ENCODE peak calls at places on chromosomes 5 and 9, in four cellular contexts. E is GM12878, D is HepG2, V is K562. O is an unnamed sample.

GRCh38 chr5:180140627-180141006 is 68.4 kb downstream of the RASGEF1C start:
- DNase-seq in E (no peak), D (no peak), V (no peak), O (no peak)

GRCh38 chr5:38845555-38846378 is at the start of gene OSMR:
- DNase-seq in E (no peak), D (peak), V (peak), O (peak)

GRCh38 chr5:123496892-123497291 is 15.1 kb upstream of the CSNK1G3 start:
- DNase-seq in E (no peak), D (no peak), V (no peak), O (no peak)

GRCh38 chr5:125140855-125141254 is 394.4 kb upstream of the ZNF608 start:
- DNase-seq in E (no peak), D (peak), V (no peak), O (no peak)

GRCh38 chr5:77152441-77152840 is 58.0 kb upstream of the PDE8B start:
- DNase-seq in E (no peak), D (no peak), V (no peak), O (no peak)

GRCh38 chr9:33466565-33467495 is 6.9 kb downstream of the NOL6 start:
- DNase-seq in E (no peak), D (peak), V (peak), O (peak)

GRCh38 chr9:786405-786804 is 55.1 kb upstream of the DMRT1 start:
- DNase-seq in E (no peak), D (peak), V (no peak), O (no peak)

GRCh38 chr5:90590170-90590569 is 31.6 kb downstream of the ADGRV1 start:
- DNase-seq in E (no peak), D (no peak), V (no peak), O (no peak)

GRCh38 chr9:38435526-38435925 is 11.3 kb upstream of the IGFBPL1 start:
- DNase-seq in E (no peak), D (no peak), V (no peak), O (no peak)

GRCh38 chr9:109483771-109484442 is 14.2 kb downstream of the PTPN3 start:
- DNase-seq in E (no peak), D (no peak), V (no peak), O (no peak)

GRCh38 chr9:2526071-2526862 is 95.3 kb upstream of the VLDLR start:
- DNase-seq in E (no peak), D (no peak), V (no peak), O (no peak)

GRCh38 chr9:94112716-94113465 is 28.6 kb downstream of the PTPDC1 start:
- DNase-seq in E (no peak), D (no peak), V (peak), O (no peak)

GRCh38 chr9:94110821-94111252 is 26.6 kb downstream of the PTPDC1 start:
- DNase-seq in E (no peak), D (no peak), V (peak), O (no peak)

GRCh38 chr9:94108584-94108983 is 24.3 kb downstream of the PTPDC1 start:
- DNase-seq in E (no peak), D (no peak), V (no peak), O (no peak)

GRCh38 chr9:94111446-94111845 is 27.2 kb downstream of the PTPDC1 start:
- DNase-seq in E (no peak), D (no peak), V (no peak), O (no peak)
- TF ChIP-seq MAX in E (no peak), D (no peak), V (no peak), O (no peak)

GRCh38 chr5:98793223-98793622 is 19.8 kb downstream of the RGMB start:
- DNase-seq in E (no peak), D (no peak), V (no peak), O (no peak)

GRCh38 chr5:98794001-98794400 is 20.5 kb downstream of the RGMB start:
- DNase-seq in E (no peak), D (no peak), V (no peak), O (no peak)

GRCh38 chr5:98794414-98795080 is 21.1 kb downstream of the RGMB start:
- DNase-seq in E (no peak), D (no peak), V (no peak), O (no peak)

GRCh38 chr5:98791110-98791509 is 17.6 kb downstream of the RGMB start:
- DNase-seq in E (no peak), D (no peak), V (no peak), O (no peak)

DNA sequence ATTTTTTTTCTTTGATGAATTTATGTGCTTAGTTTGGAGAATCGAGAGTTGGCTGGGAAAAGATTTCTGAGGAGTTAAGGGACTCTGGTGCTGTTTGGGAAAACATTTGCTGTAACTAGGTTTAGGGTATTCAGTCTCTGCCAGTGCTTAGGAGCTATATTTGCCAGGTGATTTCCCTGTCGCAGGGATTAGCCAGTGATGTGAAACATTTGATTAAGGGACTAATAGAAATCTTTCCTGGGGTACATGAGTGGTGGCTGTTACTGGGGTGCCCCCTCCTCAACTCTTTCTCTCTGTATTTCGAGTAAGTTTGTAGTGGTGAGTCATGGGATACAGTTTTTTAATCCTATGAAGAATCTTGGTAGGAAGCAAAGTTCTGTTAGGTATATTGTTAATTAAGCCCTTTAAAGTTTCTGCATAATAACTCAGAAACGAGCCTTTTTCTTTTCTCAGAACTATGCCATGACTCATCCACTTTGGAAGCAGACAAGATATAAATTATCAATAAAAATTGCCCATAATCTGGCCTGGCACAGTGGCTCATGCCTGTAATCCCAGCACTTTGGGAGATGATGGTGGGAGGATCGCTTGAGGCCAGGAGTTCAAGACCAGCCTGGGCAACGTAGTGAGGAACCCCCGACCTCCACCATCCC is 18.6 kb downstream of the RGMB start:
- DNase-seq in E (no peak), D (no peak), V (no peak), O (no peak)
- TF ChIP-seq USF2 in E (no peak), D (no peak), V (no peak), O (no peak)

DNA sequence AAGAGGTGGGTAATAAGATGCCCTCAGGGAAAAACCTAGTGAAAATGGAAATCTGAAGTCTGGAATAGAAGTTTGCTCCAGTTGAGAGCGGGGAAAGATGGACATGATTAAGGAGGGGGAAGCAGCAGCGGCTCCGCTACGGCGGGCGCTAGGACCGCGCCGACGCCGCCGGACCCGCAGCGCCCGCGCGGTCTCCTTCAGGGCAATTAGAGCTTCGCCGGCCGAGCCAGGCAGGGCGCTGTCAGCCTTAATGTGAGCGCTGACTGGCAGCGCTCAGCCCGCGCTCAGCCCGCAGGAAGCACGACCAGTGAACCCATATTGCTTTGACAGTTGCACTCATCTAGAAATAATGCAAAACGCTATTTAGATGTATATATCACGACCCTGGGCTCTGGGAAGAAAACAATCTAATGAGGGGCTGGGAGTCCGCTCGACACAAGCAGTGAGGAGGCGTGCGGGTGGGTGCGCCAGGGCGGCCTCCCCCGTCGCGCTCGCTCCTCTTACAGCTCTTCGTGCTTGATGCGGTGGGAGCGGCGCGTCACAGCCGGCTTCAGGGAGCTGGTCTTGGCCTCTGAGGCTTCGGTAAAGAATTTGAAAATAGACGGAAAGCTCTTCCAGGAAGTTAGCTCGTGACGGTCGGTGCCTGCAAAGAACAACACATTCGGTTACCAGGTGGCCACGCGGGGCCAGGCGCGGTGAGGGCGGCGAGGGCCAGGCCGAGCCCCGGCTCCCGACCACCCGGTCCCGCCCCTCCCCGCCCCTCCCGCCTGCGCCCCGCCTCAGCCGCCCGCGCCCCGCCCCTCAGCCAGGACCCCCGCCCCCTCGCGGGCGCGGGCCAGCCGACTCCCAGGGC is 37.7 kb downstream of the NR2F1 start:
- DNase-seq in E (no peak), D (peak), V (no peak), O (peak)
- TF ChIP-seq CBFB in E (no peak), D (peak), V (no peak), O (no peak)

GRCh38 chr9:77597057-77597456 is 51.1 kb downstream of the GNA14 start:
- DNase-seq in E (no peak), D (no peak), V (no peak), O (no peak)

GRCh38 chr9:77595426-77596051 is 52.6 kb downstream of the GNA14 start:
- DNase-seq in E (no peak), D (no peak), V (no peak), O (no peak)

GRCh38 chr9:77594963-77595362 is 53.2 kb downstream of the GNA14 start:
- DNase-seq in E (no peak), D (no peak), V (no peak), O (no peak)

GRCh38 chr9:77589046-77589795 is 58.9 kb downstream of the GNA14 start:
- DNase-seq in E (no peak), D (no peak), V (no peak), O (no peak)

DNA sequence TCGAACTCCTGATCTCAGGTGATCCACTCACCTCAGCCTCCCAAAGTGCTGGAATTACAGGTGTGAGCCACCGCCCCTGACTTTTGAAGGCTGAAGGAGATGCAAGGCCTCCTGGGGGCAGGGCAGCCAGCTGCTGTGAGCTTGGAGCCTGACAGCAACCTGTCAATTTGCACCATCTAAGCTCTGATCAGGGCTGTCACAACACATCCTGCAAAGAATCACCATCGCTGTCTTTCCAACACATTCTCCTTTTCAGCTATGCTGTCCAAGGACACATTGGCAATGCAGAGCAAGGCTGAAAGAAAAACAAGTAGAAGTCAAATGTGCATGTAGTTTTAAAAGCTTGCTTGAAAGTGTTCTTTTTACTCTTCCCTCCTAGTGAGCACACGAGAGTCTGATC is 54.6 kb downstream of the GNA14 start:
- DNase-seq in E (no peak), D (no peak), V (no peak), O (no peak)
- TF ChIP-seq MAX in E (no peak), D (no peak), V (no peak), O (no peak)

DNA sequence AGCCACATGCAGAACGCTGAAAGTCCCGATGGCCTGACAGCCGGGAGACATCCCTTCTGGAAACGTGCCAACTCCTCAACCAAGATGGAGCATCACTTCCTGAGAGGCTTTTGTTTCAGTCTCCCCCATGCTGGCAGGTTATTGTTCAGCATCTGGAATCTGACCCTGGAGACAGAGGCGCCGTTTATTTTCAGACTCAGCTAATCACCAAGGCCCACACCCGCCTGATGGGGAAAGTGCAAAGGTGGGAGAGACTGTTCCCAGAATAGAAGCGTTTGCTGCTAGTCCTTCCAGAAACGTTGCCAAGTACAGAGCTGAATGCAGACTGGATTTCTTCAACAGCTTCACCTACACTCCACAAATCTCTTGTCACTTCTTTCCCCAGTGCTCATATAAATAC is 41.8 kb upstream of the S1PR3 start:
- DNase-seq in E (no peak), D (no peak), V (peak), O (no peak)
- TF ChIP-seq USF2 in E (no peak), D (no peak), V (no peak), O (no peak)

GRCh38 chr9:107248714-107249113 is 34.4 kb upstream of the RAD23B start:
- DNase-seq in E (no peak), D (no peak), V (no peak), O (no peak)

GRCh38 chr9:107249131-107249533 is 33.9 kb upstream of the RAD23B start:
- DNase-seq in E (no peak), D (peak), V (no peak), O (peak)

GRCh38 chr9:107246259-107247254 is 36.5 kb upstream of the RAD23B start:
- DNase-seq in E (no peak), D (no peak), V (peak), O (peak)

GRCh38 chr9:107251756-107252322 is 31.2 kb upstream of the RAD23B start:
- DNase-seq in E (no peak), D (peak), V (peak), O (no peak)

DNA sequence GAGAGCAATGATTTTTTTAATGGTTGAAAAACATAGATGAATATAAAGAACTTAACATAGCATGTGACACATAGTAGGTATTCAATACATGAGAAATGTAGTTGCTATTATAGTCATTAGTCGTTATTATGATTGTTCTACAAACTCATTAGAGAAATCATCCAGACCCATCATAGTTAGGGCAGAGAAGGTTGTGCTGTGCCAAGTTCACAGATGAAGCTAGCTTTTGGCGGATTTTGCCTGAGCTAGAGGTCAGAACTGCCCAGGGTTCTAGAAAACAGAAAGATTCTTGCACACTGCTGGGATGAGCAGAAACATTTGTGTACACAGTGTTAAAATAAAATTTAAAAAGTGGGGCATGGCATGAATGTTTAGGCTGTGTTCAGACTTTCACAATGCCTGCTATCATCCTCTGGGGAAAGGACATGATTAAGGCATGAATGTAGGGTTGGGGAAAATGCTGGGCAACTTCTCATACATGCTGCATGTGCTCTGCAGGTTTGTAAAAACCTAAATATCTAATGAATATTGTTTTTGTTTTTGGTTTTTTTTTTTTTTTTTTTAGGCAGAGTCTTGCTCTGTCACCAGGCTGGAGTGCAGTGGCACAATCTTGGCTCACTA is 33.3 kb upstream of the RAD23B start:
- DNase-seq in E (no peak), D (no peak), V (no peak), O (no peak)
- TF ChIP-seq CBFB in E (no peak), D (no peak), V (no peak), O (no peak)

GRCh38 chr9:85420750-85421149 is 321.0 kb downstream of the AGTPBP1 start:
- DNase-seq in E (no peak), D (no peak), V (no peak), O (peak)
- TF ChIP-seq MAX in E (no peak), D (no peak), V (no peak), O (no peak)

GRCh38 chr9:131276107-131276888 is at the start of gene FAM78A:
- DNase-seq in E (no peak), D (no peak), V (peak), O (peak)

GRCh38 chr9:131274674-131275331 is 1.5 kb downstream of the FAM78A start:
- DNase-seq in E (no peak), D (no peak), V (peak), O (no peak)

GRCh38 chr9:131273791-131274673 is 2.3 kb downstream of the FAM78A start:
- DNase-seq in E (no peak), D (no peak), V (peak), O (no peak)

GRCh38 chr9:131276891-131277672 is 772 bp upstream of the FAM78A start:
- DNase-seq in E (no peak), D (no peak), V (peak), O (no peak)

GRCh38 chr9:131275332-131276106 is 791 bp downstream of the FAM78A start:
- DNase-seq in E (no peak), D (peak), V (peak), O (peak)
- TF ChIP-seq USF2 in E (no peak), D (no peak), V (no peak), O (no peak)

GRCh38 chr5:172757394-172758010 is 13.5 kb downstream of the DUSP1 start:
- DNase-seq in E (no peak), D (no peak), V (no peak), O (no peak)

GRCh38 chr5:172758077-172758835 is 12.7 kb downstream of the DUSP1 start:
- DNase-seq in E (no peak), D (no peak), V (peak), O (no peak)

GRCh38 chr5:172754957-172755356 is 16.0 kb downstream of the DUSP1 start:
- DNase-seq in E (no peak), D (no peak), V (no peak), O (no peak)

GRCh38 chr5:172758836-172759149 is 12.2 kb downstream of the DUSP1 start:
- DNase-seq in E (no peak), D (no peak), V (no peak), O (no peak)

GRCh38 chr5:172756764-172757393 is 14.1 kb downstream of the DUSP1 start:
- DNase-seq in E (no peak), D (no peak), V (no peak), O (no peak)
- TF ChIP-seq CBFB in E (no peak), D (no peak), V (no peak), O (no peak)

O was measured in WTC11.